ENCODE peak calls at places on chromosome 3, in six cellular contexts. U is nephron progenitor cell, E is Calu3, C is fibroblast of lung, W is GM10248, M is BJ. F is an unnamed sample.

GRCh38 chr3:150890320-150890719 is 14.9 kb downstream of the MINDY4B start:
- DNase-seq in U (no peak), W (no peak), E (no peak), M (no peak), C (peak), F (no peak)

GRCh38 chr3:193850084-193850619 is 257.1 kb downstream of the OPA1 start:
- DNase-seq in C (no peak), E (no peak), U (no peak), W (no peak), M (no peak), F (no peak)

GRCh38 chr3:31008986-31009385 is 114.5 kb upstream of the GADL1 start:
- DNase-seq in M (no peak), W (no peak), E (no peak), U (no peak), C (no peak), F (peak)

GRCh38 chr3:176037636-176038035 is 1159.6 kb downstream of the TBL1XR1 start:
- DNase-seq in U (no peak), E (no peak), M (no peak), W (no peak), C (no peak), F (no peak)

GRCh38 chr3:184592411-184593200 is 31.0 kb downstream of the EPHB3 start:
- DNase-seq in C (peak), U (peak), M (peak), W (no peak), E (no peak), F (no peak)

GRCh38 chr3:187040637-187041361 is 98.5 kb downstream of the RPL39L start:
- DNase-seq in E (no peak), U (no peak), C (peak), W (no peak), M (no peak), F (peak)

GRCh38 chr3:542030-542429 is 345.5 kb downstream of the CHL1 start:
- DNase-seq in W (no peak), E (no peak), M (no peak), U (no peak), C (no peak), F (no peak)

GRCh38 chr3:181730934-181731333 is 19.2 kb downstream of the SOX2 start:
- DNase-seq in U (no peak), C (no peak), W (no peak), E (no peak), M (no peak), F (no peak)

GRCh38 chr3:166688665-166689064 is 691.4 kb downstream of the ZBBX start:
- DNase-seq in M (no peak), W (no peak), E (no peak), U (no peak), C (peak), F (no peak)

GRCh38 chr3:128426128-128426921 is 40.4 kb downstream of the DNAJB8 start:
- DNase-seq in E (peak), U (peak), W (peak), M (no peak), C (no peak), F (no peak)

GRCh38 chr3:42101048-42101447 is 9.9 kb downstream of the TRAK1 start:
- DNase-seq in E (no peak), W (no peak), C (peak), M (no peak), U (no peak), F (peak)

GRCh38 chr3:188349276-188349962 is 195.5 kb downstream of the LPP start:
- DNase-seq in E (peak), M (no peak), W (no peak), U (no peak), C (peak), F (no peak)
- TF ChIP-seq CTCF in E (no peak), M (no peak), W (no peak), U (no peak), C (no peak), F (peak)

GRCh38 chr3:112437146-112438022 is 61.9 kb downstream of the BTLA start:
- DNase-seq in U (no peak), E (no peak), W (peak), M (no peak), C (peak), F (peak)
- TF ChIP-seq CTCF in U (peak), E (no peak), W (peak), M (peak), C (peak), F (peak)

DNA sequence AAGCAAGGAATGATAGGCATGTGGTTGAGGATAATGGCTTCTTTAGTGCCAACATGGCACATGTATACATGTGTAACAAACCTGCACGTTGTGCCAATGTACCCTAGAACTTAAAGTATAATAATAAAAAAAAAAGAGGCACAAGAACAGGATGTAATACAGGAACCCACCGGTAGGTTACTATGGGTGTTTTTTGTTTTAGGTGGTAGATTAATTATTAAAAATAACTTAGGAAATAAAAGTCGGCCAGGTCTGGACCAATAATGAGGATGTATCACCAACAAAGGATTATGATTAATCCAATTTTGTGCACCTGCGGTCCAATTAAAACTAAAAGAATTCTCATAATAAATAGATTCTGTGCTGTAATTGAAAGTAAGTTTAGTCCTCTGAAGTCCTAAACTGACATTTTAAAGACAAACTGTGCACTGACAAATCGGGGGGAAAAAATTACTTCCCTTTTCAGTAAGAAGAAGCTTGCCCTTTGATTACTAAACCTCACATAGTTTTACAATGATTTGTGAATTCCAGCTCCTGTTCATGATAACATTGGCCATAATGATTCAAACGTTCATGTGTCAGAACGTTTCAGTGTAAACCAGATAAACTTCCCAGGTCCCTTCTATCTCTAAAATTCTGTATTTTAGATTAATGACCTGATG is 62.2 kb downstream of the CASR start:
- DNase-seq in U (no peak), W (no peak), C (no peak), M (no peak), E (peak), F (peak)
- TF ChIP-seq CTCF in U (no peak), W (peak), C (no peak), M (no peak), E (no peak), F (peak)

DNA sequence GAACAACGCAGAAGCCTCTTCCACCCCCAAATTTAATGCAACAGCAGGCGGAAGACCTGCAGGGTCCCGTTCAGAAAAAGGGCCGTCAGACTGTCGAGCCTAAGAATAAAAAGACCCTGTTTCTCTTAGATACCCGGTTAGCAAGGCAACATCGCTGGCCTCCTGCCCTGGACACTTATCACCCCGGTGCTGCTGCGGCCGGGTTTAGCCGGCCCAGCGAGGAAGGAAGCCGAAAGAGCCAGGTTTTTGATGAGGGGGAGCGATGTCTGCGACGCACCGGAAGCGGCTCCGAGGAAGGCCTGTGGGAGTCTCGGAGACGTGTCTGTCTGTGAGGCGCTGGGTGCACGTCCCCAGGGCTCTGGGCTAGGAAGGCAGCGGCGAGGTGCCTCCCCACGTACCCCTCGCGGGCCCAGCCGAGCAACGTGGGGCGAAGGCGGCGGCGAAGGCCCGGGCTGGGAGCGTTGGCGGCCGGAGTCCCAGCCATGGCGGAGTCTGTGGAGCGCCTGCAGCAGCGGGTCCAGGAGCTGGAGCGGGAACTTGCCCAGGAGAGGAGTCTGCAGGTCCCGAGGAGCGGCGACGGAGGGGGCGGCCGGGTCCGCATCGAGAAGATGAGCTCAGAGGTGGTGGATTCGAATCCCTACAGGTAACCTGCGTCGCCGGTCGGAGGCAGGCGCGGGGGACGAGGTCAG is at the start of gene UBA5:
- DNase-seq in C (peak), U (peak), M (no peak), E (peak), W (peak), F (peak)
- TF ChIP-seq CTCF in C (no peak), U (no peak), M (no peak), E (no peak), W (no peak), F (no peak)

DNA sequence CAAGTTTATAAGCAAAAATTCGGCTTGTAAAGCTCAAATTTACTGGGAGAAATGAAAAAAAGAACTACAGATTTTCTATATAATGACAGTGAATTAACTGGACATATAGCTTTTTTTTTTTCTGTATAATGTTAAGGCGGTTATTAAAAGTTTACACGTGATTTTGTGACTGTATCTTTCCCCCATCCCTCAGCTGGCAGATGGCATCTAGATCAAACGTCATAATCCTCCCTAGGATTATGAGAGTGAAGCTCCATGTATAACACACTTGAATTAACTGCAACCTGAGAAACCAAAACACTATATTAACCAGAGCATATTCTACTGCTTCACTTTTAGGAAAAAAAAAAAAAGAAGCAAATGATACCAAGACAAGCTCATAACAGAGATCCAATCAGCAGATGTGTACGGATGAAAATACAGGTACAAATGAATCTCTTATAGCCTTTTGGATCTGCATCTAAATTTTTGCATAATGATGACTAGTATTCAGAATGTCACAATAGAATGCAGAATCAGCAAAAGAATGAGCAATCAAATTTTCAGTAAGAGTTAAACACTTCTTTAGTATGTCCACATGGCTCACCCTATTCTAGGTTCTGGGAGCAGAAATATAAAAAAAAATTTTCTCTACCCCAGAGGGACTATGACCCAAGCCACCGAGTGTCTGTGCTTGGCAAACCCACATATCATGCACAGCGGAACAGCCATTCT is 12.4 kb downstream of the MOBP start:
- DNase-seq in U (no peak), M (no peak), C (no peak), W (no peak), E (no peak), F (no peak)
- TF ChIP-seq CTCF in U (no peak), M (no peak), C (no peak), W (no peak), E (no peak), F (no peak)

DNA sequence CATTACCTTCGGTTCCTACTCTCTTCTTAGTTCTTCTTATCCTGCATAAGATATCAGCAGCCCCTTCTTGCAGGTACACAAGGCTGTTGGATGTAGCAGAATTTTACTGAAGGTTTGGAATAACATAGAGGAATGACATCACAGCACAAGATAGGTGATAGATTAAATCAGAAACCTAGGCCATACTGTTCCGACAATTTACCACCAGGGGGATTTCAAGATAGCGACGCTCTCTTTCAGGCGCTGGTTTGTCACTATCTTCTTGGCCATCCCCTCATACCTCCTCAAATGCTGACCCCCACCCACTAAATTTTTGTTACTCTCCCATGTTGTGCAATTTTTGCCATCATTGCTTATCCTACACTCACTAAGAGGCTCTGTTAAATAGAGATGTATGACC is 3.5 kb downstream of the SIDT1 start:
- DNase-seq in M (no peak), W (no peak), U (no peak), E (no peak), C (no peak), F (no peak)
- TF ChIP-seq CTCF in M (peak), W (no peak), U (peak), E (no peak), C (peak), F (peak)